ENCODE peak calls at places on chromosomes 12 and 14, in five cellular contexts. One of them, this sample, is unnamed.

GRCh38 chr12:94616217-94616729 is 34.1 kb downstream of the TMCC3 start:
- DNase-seq in heart right ventricle: no peak
- DNase-seq in astrocyte: no peak
- DNase-seq in pancreas: no peak
- DNase-seq in AG04450: no peak
- DNase-seq in this sample: no peak

GRCh38 chr12:102120886-102121285 is 903 bp downstream of the PARPBP start:
- DNase-seq in pancreas: no peak
- DNase-seq in heart right ventricle: no peak
- DNase-seq in AG04450: no peak
- DNase-seq in astrocyte: peak
- DNase-seq in this sample: peak

GRCh38 chr14:91228112-91229004 is 16.1 kb downstream of the GPR68 start:
- DNase-seq in pancreas: no peak
- DNase-seq in heart right ventricle: no peak
- DNase-seq in AG04450: no peak
- DNase-seq in astrocyte: peak
- DNase-seq in this sample: peak

GRCh38 chr14:52741865-52742264 is 11.9 kb downstream of the STYX start:
- DNase-seq in pancreas: no peak
- DNase-seq in heart right ventricle: no peak
- DNase-seq in astrocyte: no peak
- DNase-seq in AG04450: no peak
- DNase-seq in this sample: no peak

GRCh38 chr12:122687091-122687490 is 16.1 kb downstream of the HCAR2 start:
- DNase-seq in heart right ventricle: no peak
- DNase-seq in astrocyte: peak
- DNase-seq in pancreas: no peak
- DNase-seq in AG04450: no peak
- DNase-seq in this sample: no peak

GRCh38 chr12:54991161-54991991 is 6.8 kb upstream of the TESPA1 start:
- DNase-seq in AG04450: no peak
- DNase-seq in astrocyte: no peak
- DNase-seq in pancreas: no peak
- DNase-seq in heart right ventricle: no peak
- DNase-seq in this sample: no peak

GRCh38 chr12:110992909-110993308 is 72.5 kb upstream of the MYL2 start:
- DNase-seq in astrocyte: no peak
- DNase-seq in AG04450: no peak
- DNase-seq in pancreas: no peak
- DNase-seq in heart right ventricle: no peak
- DNase-seq in this sample: no peak

GRCh38 chr12:9208236-9208635 is at the start of gene PZP:
- DNase-seq in pancreas: no peak
- DNase-seq in AG04450: no peak
- DNase-seq in astrocyte: no peak
- DNase-seq in heart right ventricle: no peak
- DNase-seq in this sample: no peak

GRCh38 chr12:93541578-93542217 is 30.8 kb upstream of the SOCS2 start:
- DNase-seq in AG04450: no peak
- DNase-seq in heart right ventricle: no peak
- DNase-seq in pancreas: no peak
- DNase-seq in astrocyte: no peak
- DNase-seq in this sample: no peak

GRCh38 chr12:132333766-132334165 is 4.4 kb upstream of the GALNT9 start:
- DNase-seq in pancreas: no peak
- DNase-seq in astrocyte: no peak
- DNase-seq in AG04450: no peak
- DNase-seq in heart right ventricle: no peak
- DNase-seq in this sample: no peak

GRCh38 chr14:38900887-38901286 is 202.1 kb downstream of the SEC23A start:
- DNase-seq in AG04450: no peak
- DNase-seq in pancreas: no peak
- DNase-seq in astrocyte: no peak
- DNase-seq in heart right ventricle: no peak
- DNase-seq in this sample: no peak

GRCh38 chr14:23353433-23353780 is 720 bp upstream of the SLC22A17 start:
- DNase-seq in AG04450: no peak
- DNase-seq in pancreas: no peak
- DNase-seq in heart right ventricle: no peak
- DNase-seq in astrocyte: no peak
- DNase-seq in this sample: no peak

GRCh38 chr12:89345830-89346740 is 6.2 kb downstream of the DUSP6 start:
- DNase-seq in AG04450: no peak
- DNase-seq in pancreas: no peak
- DNase-seq in heart right ventricle: peak
- DNase-seq in astrocyte: peak
- DNase-seq in this sample: no peak

GRCh38 chr14:45699451-45699850 is 446.4 kb upstream of the MIS18BP1 start:
- DNase-seq in astrocyte: peak
- DNase-seq in heart right ventricle: no peak
- DNase-seq in AG04450: no peak
- DNase-seq in pancreas: no peak
- DNase-seq in this sample: no peak

GRCh38 chr14:70425349-70425748 is 8.5 kb upstream of the SYNJ2BP start:
- DNase-seq in AG04450: no peak
- DNase-seq in pancreas: no peak
- DNase-seq in heart right ventricle: no peak
- DNase-seq in astrocyte: no peak
- DNase-seq in this sample: no peak

DNA sequence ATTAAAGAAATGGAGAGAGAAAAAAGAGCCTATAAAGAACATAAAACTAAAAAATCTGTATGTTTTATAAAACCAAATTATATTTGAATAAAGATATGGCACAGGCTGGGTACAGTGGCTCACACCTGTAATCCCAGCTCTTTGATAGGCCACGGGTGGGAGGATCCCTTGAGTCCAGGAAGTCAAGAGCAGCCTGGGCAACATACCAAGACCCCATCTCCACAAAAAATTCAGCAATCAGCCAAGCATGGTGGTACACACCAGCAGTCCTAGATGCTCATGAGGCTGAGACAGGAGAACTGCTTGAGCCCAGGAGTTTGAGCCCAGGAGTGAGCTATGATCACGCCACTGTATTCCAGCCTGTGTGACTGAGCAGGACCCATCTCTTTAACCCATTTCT is 74.9 kb downstream of the EPS8 start:
- DNase-seq in heart right ventricle: no peak
- DNase-seq in astrocyte: no peak
- DNase-seq in pancreas: no peak
- DNase-seq in AG04450: no peak
- DNase-seq in this sample: no peak
- H3K27ac ChIP-seq in heart right ventricle: no peak
- H3K27ac ChIP-seq in astrocyte: no peak
- H3K27ac ChIP-seq in pancreas: no peak
- H3K27ac ChIP-seq in AG04450: no peak
- H3K27ac ChIP-seq in this sample: no peak

GRCh38 chr12:114932806-114933205 is 248.8 kb upstream of the TBX3 start:
- DNase-seq in pancreas: no peak
- DNase-seq in AG04450: no peak
- DNase-seq in astrocyte: no peak
- DNase-seq in heart right ventricle: no peak
- DNase-seq in this sample: no peak

GRCh38 chr12:114938487-114939210 is 254.7 kb upstream of the TBX3 start:
- DNase-seq in astrocyte: no peak
- DNase-seq in pancreas: no peak
- DNase-seq in heart right ventricle: no peak
- DNase-seq in AG04450: no peak
- DNase-seq in this sample: no peak

GRCh38 chr12:114933428-114934160 is 249.6 kb upstream of the TBX3 start:
- DNase-seq in pancreas: no peak
- DNase-seq in AG04450: peak
- DNase-seq in astrocyte: peak
- DNase-seq in heart right ventricle: no peak
- DNase-seq in this sample: peak

GRCh38 chr12:114936148-114937099 is 252.4 kb upstream of the TBX3 start:
- DNase-seq in pancreas: no peak
- DNase-seq in heart right ventricle: no peak
- DNase-seq in AG04450: no peak
- DNase-seq in astrocyte: peak
- DNase-seq in this sample: peak

DNA sequence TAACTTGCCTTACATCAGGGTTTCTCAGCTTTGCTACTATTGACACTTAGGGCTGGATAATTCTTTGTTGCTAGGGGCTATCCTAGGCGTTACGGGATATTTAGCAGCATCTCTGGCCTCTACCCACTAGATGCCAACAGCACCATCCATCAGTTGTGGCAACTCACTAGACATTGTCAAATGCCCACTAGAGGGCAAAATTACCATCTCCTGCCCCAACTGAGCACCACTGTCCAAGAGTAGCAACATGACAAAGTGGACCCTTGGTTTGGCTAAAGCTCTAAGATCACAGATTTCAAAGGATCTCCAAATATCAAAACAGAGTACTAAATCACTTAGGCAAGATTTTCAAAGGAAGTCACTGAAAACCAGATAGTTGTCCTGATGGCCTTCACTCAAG is 251.7 kb upstream of the TBX3 start:
- DNase-seq in heart right ventricle: no peak
- DNase-seq in AG04450: no peak
- DNase-seq in astrocyte: no peak
- DNase-seq in pancreas: no peak
- DNase-seq in this sample: no peak
- TF ChIP-seq CTCF in heart right ventricle: peak
- TF ChIP-seq CTCF in AG04450: no peak
- TF ChIP-seq CTCF in astrocyte: no peak
- TF ChIP-seq CTCF in pancreas: no peak
- TF ChIP-seq CTCF in this sample: no peak

DNA sequence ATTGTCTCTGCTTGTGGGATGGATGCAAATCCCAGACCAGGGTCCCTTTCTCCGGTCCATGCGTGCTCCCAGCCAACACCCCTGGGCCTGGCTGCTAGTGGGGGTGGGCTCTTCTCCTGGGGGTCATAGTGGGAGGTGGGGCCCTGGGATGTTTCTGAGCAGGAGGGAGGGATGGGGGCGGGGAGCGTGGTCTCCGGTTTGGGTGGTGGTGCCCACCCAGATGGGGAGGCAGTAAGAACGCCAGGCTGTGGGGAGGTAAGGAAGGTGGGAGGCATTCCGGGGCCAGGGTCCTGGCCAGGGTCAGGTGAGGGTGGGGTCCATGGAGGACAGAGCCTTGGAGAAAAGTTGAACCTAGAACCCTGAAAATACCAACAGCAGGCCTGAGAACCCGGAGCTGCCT is 5.5 kb downstream of the CRIP2 start:
- DNase-seq in AG04450: no peak
- DNase-seq in heart right ventricle: peak
- DNase-seq in astrocyte: no peak
- DNase-seq in pancreas: no peak
- DNase-seq in this sample: no peak
- H3K27ac ChIP-seq in AG04450: no peak
- H3K27ac ChIP-seq in heart right ventricle: peak
- H3K27ac ChIP-seq in astrocyte: no peak
- H3K27ac ChIP-seq in pancreas: no peak
- H3K27ac ChIP-seq in this sample: peak

DNA sequence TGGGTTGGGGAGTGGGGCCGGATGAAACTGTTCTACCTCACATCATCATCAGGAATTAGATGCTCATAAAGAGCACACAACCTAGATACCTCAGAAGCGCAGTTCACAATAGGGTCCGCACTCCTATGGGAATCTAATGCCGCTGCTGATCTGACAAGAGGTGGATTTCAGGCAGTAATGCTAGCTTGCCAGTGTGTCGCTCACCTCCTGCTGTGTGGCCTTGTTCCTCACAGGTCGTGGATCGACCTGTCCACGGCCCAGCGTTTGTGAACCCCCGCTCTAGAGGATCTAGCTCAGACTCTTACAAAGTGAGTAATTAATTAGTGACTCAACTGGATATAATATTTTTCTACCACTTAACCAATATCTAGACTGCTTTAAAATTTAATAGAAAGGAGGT is 5.8 kb downstream of the PPP1R12A start:
- DNase-seq in astrocyte: no peak
- DNase-seq in heart right ventricle: no peak
- DNase-seq in AG04450: no peak
- DNase-seq in pancreas: no peak
- DNase-seq in this sample: no peak
- TF ChIP-seq CTCF in astrocyte: no peak
- TF ChIP-seq CTCF in heart right ventricle: no peak
- TF ChIP-seq CTCF in AG04450: no peak
- TF ChIP-seq CTCF in pancreas: no peak
- TF ChIP-seq CTCF in this sample: no peak

GRCh38 chr14:88550078-88550477 is 4.7 kb downstream of the PTPN21 start:
- DNase-seq in AG04450: no peak
- DNase-seq in astrocyte: no peak
- DNase-seq in pancreas: no peak
- DNase-seq in heart right ventricle: no peak
- DNase-seq in this sample: no peak
- H3K27ac ChIP-seq in AG04450: no peak
- H3K27ac ChIP-seq in astrocyte: no peak
- H3K27ac ChIP-seq in pancreas: no peak
- H3K27ac ChIP-seq in heart right ventricle: no peak
- H3K27ac ChIP-seq in this sample: no peak

DNA sequence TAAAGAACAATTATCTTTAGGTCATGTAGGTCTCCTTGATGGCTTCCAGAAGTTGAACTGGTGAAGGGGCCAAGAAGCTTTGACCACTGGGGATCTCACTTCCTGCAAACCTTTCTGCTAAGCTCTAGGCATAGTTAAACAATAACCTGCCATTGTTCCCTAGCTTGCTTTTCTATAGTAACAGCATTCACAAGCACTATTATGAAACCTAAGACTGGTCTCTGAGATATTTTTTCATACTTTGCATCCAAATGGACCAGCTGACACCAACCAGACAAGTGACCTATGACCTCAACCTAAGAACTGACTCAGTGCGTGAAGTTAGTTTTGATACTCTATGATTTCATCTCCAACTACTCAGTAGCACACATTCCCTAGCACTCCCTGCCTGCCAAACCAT is 129.1 kb downstream of the PTPRB start:
- DNase-seq in astrocyte: no peak
- DNase-seq in AG04450: no peak
- DNase-seq in heart right ventricle: no peak
- DNase-seq in pancreas: no peak
- DNase-seq in this sample: no peak
- TF ChIP-seq CTCF in astrocyte: no peak
- TF ChIP-seq CTCF in AG04450: no peak
- TF ChIP-seq CTCF in heart right ventricle: no peak
- TF ChIP-seq CTCF in pancreas: no peak
- TF ChIP-seq CTCF in this sample: no peak

DNA sequence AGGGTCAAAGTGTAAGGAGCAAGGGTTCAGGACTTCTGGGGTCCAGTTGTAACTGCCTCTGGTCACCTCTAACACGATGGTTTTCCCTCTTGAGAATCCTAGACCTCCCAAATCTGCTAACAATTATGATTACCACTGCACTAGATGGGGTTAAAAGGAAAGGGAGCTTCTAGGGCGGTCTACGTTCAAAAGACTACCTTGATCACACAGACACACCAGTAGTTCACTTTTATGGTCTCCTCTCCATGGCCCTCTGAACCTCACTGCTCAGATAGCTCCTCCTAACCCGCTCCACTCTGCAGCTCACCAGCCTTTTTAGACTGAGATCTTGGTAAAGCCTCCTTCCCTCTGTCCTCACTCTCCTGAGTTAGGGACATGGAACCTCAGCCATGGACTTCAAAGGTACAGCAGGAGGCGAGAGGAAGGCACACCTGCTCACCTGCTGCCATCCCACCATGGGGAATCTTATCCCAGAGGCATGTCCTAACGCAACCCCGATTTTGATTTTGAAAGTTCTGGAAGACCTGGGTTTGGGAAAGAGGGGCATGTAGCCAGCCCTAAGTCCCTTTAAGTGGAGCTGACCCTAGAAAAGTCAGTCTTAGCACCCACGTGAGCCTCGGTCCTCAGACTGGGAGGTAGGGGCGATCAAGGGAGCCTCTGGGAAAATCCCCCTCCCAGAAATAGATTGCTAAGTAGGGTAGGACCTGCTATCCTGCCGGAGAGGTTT is 1.4 kb downstream of the ZNF219 start:
- DNase-seq in AG04450: no peak
- DNase-seq in pancreas: no peak
- DNase-seq in astrocyte: no peak
- DNase-seq in heart right ventricle: no peak
- DNase-seq in this sample: no peak
- H3K27ac ChIP-seq in AG04450: no peak
- H3K27ac ChIP-seq in pancreas: peak
- H3K27ac ChIP-seq in astrocyte: no peak
- H3K27ac ChIP-seq in heart right ventricle: peak
- H3K27ac ChIP-seq in this sample: peak

This sample was measured in RWPE1.